ENCODE peak calls at places on chromosomes 1 and 21, in seven cellular contexts. A is activated CD8-positive, alpha-beta memory T cell treated with anti-CD3 and anti-CD28 coated beads, Interleukin-2, amount 50 U/mL, for 48 hours; P is body of pancreas; O is nephron progenitor cell; X is progenitor cell of endocrine pancreas; G is ovary; V is activated T-helper 9 cell treated with anti-CD3 and anti-CD28 coated beads, Interleukin-2, amount 50 U/mL, for 16 hours. H is an unnamed sample.
A peak's percentile ranks its signal among the peaks of the same experiment; 100 is the strongest.

GRCh38 chr21:34904526-34905298 is 144.4 kb downstream of the RUNX1 start:
- DNase-seq in A (no peak), P (no peak), O (no peak), X (no peak), G (no peak), V (no peak), H (no peak)

GRCh38 chr1:160726114-160726497 is 12.9 kb upstream of the SLAMF7 start:
- DNase-seq in A (no peak), P (no peak), O (no peak), X (no peak), G (no peak), V (no peak), H (no peak)

GRCh38 chr1:48203287-48203900 is 19.1 kb upstream of the SLC5A9 start:
- DNase-seq in A (no peak), P (no peak), O (peak; percentile 23), X (no peak), G (no peak), V (no peak), H (no peak)

GRCh38 chr1:115764541-115764940 is 4.0 kb downstream of the CASQ2 start:
- DNase-seq in A (no peak), P (peak; percentile 55), O (peak; percentile 25), X (no peak), G (no peak), V (no peak), H (no peak)

GRCh38 chr1:162560303-162561036 is 1.1 kb upstream of the UAP1 start:
- DNase-seq in A (no peak), P (no peak), O (no peak), X (no peak), G (no peak), V (no peak), H (no peak)

GRCh38 chr1:37602750-37603694 is 7.3 kb upstream of the GNL2 start:
- DNase-seq in A (no peak), P (peak; percentile 28), O (peak; percentile 55), X (peak; percentile 29), G (no peak), V (peak; percentile 4), H (no peak)

GRCh38 chr1:167659440-167659839 is 29.4 kb downstream of the RCSD1 start:
- DNase-seq in A (no peak), P (no peak), O (no peak), X (no peak), G (no peak), V (no peak), H (no peak)

GRCh38 chr1:30847358-30847972 is 61.1 kb downstream of the SDC3 start:
- DNase-seq in A (no peak), P (peak; percentile 84), O (peak; percentile 60), X (peak; percentile 32), G (peak; percentile 34), V (no peak), H (peak; percentile 95)

GRCh38 chr21:17488620-17489019 is 24.2 kb upstream of the CXADR start:
- DNase-seq in A (no peak), P (no peak), O (no peak), X (no peak), G (no peak), V (no peak), H (no peak)

GRCh38 chr21:39763282-39763970 is 18.4 kb downstream of the IGSF5 start:
- DNase-seq in A (no peak), P (no peak), O (no peak), X (no peak), G (peak; percentile 46), V (no peak), H (no peak)

GRCh38 chr1:35444519-35444774 is 112.8 kb downstream of the KIAA0319L start:
- DNase-seq in A (no peak), P (no peak), O (no peak), X (no peak), G (no peak), V (no peak), H (no peak)

GRCh38 chr1:110756506-110756905 is 81.8 kb upstream of the KCNA3 start:
- DNase-seq in A (no peak), P (no peak), O (no peak), X (no peak), G (no peak), V (no peak), H (peak; percentile 75)

GRCh38 chr1:118136511-118136937 is 48.5 kb downstream of the SPAG17 start:
- DNase-seq in A (peak; percentile 56), P (no peak), O (no peak), X (no peak), G (no peak), V (no peak), H (no peak)

GRCh38 chr1:110042981-110043380 is 8.6 kb downstream of the STRIP1 start:
- DNase-seq in A (no peak), P (no peak), O (no peak), X (no peak), G (no peak), V (no peak), H (no peak)

GRCh38 chr1:117017062-117017461 is 15.5 kb downstream of the CD101 start:
- DNase-seq in A (no peak), P (no peak), O (no peak), X (no peak), G (no peak), V (no peak), H (no peak)

GRCh38 chr21:44926364-44927101 is 5.8 kb upstream of the ITGB2 start:
- DNase-seq in A (peak; percentile 80), P (peak; percentile 10), O (no peak), X (no peak), G (no peak), V (no peak), H (peak; percentile 62)

GRCh38 chr1:9361630-9362256 is 69.0 kb downstream of the SPSB1 start:
- DNase-seq in A (no peak), P (no peak), O (no peak), X (no peak), G (no peak), V (no peak), H (no peak)

GRCh38 chr1:58158465-58159423 is 387.8 kb downstream of the OMA1 start:
- DNase-seq in A (no peak), P (no peak), O (no peak), X (no peak), G (no peak), V (no peak), H (no peak)

GRCh38 chr1:230084408-230085177 is 17.6 kb downstream of the GALNT2 start:
- DNase-seq in A (peak; percentile 81), P (peak; percentile 72), O (no peak), X (no peak), G (peak; percentile 63), V (peak; percentile 30), H (peak; percentile 71)

GRCh38 chr1:202237052-202237451 is 43.5 kb downstream of the LGR6 start:
- DNase-seq in A (peak; percentile 69), P (peak; percentile 13), O (peak; percentile 68), X (peak; percentile 33), G (peak; percentile 24), V (no peak), H (no peak)

GRCh38 chr21:36188081-36188681 is 31.6 kb downstream of the DOP1B start:
- DNase-seq in A (no peak), P (peak; percentile 77), O (no peak), X (no peak), G (no peak), V (no peak), H (no peak)